ENCODE peak calls at places on chromosome 14, in nine cellular contexts. C is transverse colon, M is thoracic aorta, F is upper lobe of right lung, S is IMR-90, I is tibial nerve, T is DND-41, K is Caco-2, L is cardiac muscle cell. V is an unnamed sample.

GRCh38 chr14:103547941-103548462 is 14.5 kb downstream of the BAG5 start:
- DNase-seq in C (no peak), M (no peak), F (no peak), S (no peak), I (no peak), T (no peak), K (no peak), L (no peak), V (no peak)

GRCh38 chr14:88128811-88129210 is 123.9 kb downstream of the GPR65 start:
- DNase-seq in C (peak; percentile 14), M (no peak), F (no peak), S (no peak), I (no peak), T (no peak), K (no peak), L (no peak), V (no peak)

GRCh38 chr14:71163842-71164500 is 256.7 kb downstream of the PCNX1 start:
- DNase-seq in C (no peak), M (no peak), F (no peak), S (no peak), I (no peak), T (no peak), K (no peak), L (no peak), V (no peak)

GRCh38 chr14:103522649-103523582 is at the start of gene CKB:
- DNase-seq in C (peak; percentile 83), M (no peak), F (peak; percentile 86), S (peak; percentile 45), I (no peak), T (no peak), K (peak; percentile 69), L (peak; percentile 88), V (no peak)

GRCh38 chr14:67951529-67952120 is 132.0 kb downstream of the RAD51B start:
- DNase-seq in C (no peak), M (no peak), F (no peak), S (peak; percentile 52), I (no peak), T (no peak), K (no peak), L (no peak), V (no peak)

GRCh38 chr14:55711171-55711811 is 131.3 kb downstream of the KTN1 start:
- DNase-seq in C (no peak), M (no peak), F (no peak), S (peak; percentile 61), I (no peak), T (no peak), K (no peak), L (no peak), V (no peak)

GRCh38 chr14:56195219-56195618 is 77.0 kb downstream of the PELI2 start:
- DNase-seq in C (no peak), M (no peak), F (no peak), S (no peak), I (no peak), T (peak; percentile 85), K (no peak), L (no peak), V (no peak)

GRCh38 chr14:68255697-68256178 is 436.2 kb downstream of the RAD51B start:
- DNase-seq in C (no peak), M (no peak), F (no peak), S (peak; percentile 93), I (no peak), T (no peak), K (no peak), L (no peak), V (peak; percentile 94)

GRCh38 chr14:105843444-105844046 is 317.2 kb downstream of the TMEM121 start:
- DNase-seq in C (no peak), M (no peak), F (peak; percentile 59), S (no peak), I (no peak), T (peak; percentile 1), K (peak; percentile 24), L (no peak), V (no peak)

GRCh38 chr14:55803506-55804197 is 223.6 kb downstream of the KTN1 start:
- DNase-seq in C (no peak), M (no peak), F (no peak), S (no peak), I (no peak), T (no peak), K (no peak), L (no peak), V (no peak)

GRCh38 chr14:68359862-68360552 is 432.9 kb downstream of the ZFP36L1 start:
- DNase-seq in C (peak; percentile 84), M (no peak), F (peak; percentile 86), S (no peak), I (peak; percentile 45), T (no peak), K (peak; percentile 87), L (peak; percentile 11), V (peak; percentile 37)

GRCh38 chr14:90273532-90273931 is 17.2 kb downstream of the PSMC1 start:
- DNase-seq in C (no peak), M (no peak), F (no peak), S (no peak), I (no peak), T (no peak), K (no peak), L (no peak), V (no peak)

GRCh38 chr14:101464310-101464983 is 96.8 kb upstream of the DIO3 start:
- DNase-seq in C (no peak), M (no peak), F (no peak), S (no peak), I (no peak), T (no peak), K (no peak), L (no peak), V (no peak)

DNA sequence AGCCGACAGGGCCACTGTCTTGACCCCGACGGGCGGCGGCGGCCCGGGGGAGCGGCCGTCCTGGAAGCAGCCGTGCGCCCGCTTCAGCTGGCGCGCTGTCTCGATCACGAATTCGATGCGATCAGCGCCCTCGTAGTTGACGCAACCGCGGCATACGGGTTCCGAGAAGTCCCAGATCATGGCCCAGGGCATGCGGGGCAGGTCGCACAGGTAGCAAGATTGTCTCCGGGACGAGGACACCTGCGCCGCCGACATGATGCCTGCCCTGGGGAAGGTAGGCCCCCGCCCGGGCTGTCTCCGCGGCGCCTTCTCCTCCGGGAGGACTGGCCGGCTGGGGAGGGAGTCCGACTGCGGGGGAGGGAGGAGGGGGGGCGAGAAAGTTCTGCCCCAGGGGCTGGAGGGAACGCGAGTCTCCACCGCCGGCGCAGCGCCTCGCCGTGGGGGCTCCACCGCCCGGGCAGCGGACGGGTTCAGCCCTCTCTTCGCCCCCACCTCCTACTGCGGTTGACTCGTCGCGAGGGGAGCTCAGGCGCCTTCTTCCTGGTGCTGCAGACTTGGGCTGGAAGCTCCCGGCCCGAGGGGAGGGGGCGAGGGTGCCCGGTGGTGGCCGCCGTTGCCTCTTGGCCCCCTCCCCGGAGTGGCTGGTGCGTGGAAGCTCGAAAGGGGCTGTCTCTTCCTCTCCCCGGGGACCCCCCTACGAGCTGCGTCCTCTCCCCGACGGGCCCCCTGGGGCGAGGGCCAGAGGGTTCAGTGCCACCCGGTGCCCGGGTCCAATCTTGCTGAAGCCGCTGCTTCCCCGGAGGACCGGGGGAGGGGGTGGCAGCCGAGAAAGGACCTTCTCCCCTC is 747 bp downstream of the IRF2BPL start:
- DNase-seq in C (peak; percentile 75), M (no peak), F (peak; percentile 92), S (peak; percentile 81), I (no peak), T (peak; percentile 75), K (peak; percentile 71), L (peak; percentile 66), V (peak; percentile 70)
- TF ChIP-seq CTCF in C (no peak), M (no peak), F (no peak), S (peak; percentile 34), I (no peak), T (peak; percentile 46), K (peak; percentile 25), L (no peak), V (peak; percentile 28)

GRCh38 chr14:100160534-100160916 is 1.1 kb upstream of the DEGS2 start:
- DNase-seq in C (no peak), M (no peak), F (no peak), S (no peak), I (no peak), T (no peak), K (no peak), L (no peak), V (no peak)

GRCh38 chr14:100159107-100159864 is at the start of gene DEGS2:
- DNase-seq in C (peak; percentile 79), M (no peak), F (peak; percentile 85), S (no peak), I (no peak), T (no peak), K (no peak), L (peak; percentile 54), V (no peak)

GRCh38 chr14:100156776-100157175 is 2.7 kb downstream of the DEGS2 start:
- DNase-seq in C (no peak), M (no peak), F (no peak), S (no peak), I (no peak), T (no peak), K (no peak), L (no peak), V (no peak)

GRCh38 chr14:100159865-100160533 is 554 bp upstream of the DEGS2 start:
- DNase-seq in C (no peak), M (no peak), F (no peak), S (no peak), I (no peak), T (no peak), K (no peak), L (no peak), V (no peak)

DNA sequence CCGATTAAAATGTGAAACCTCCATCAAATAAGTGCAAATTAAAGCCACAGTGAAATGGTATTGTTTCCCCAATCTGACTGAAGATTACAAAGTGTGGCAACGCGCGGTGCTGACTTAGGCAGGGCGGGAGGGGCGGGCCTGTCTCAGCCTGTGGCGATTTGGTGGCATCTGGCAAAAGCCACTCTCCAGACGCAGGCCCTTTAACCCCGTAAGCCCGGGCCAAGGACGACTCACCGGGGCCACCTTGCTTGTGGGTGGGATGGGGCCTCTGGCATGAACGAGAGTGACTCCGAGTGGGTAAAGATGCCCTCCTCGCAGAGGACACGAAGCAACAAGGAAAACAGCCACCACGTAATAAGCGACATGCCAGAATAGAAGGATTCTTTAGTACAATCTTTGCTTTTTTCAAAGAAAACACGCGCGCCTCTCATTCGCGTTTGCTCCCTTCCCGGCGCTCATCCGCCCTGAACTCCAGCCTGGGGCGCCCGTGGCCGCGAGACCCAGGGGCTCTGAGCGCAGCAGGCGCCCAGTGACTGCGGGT is 809 bp downstream of the DEGS2 start:
- DNase-seq in C (no peak), M (no peak), F (no peak), S (no peak), I (no peak), T (no peak), K (no peak), L (no peak), V (no peak)
- H3K4me3 ChIP-seq in C (peak overlapping the region; percentile 40), M (peak overlapping the region; percentile 52), F (peak overlapping the region; percentile 46), S (no peak overlapping the region), I (peak overlapping the region; percentile 42), T (no peak overlapping the region), K (peak overlapping the region; percentile 56), L (no peak overlapping the region), V (no peak overlapping the region)

GRCh38 chr14:73209943-73210342 is 27.4 kb upstream of the PAPLN start:
- DNase-seq in C (no peak), M (no peak), F (no peak), S (peak; percentile 67), I (no peak), T (no peak), K (no peak), L (no peak), V (no peak)
- H3K36me3 ChIP-seq in C (peaks cover 57% of the 10 kb centered on the region), M (peaks cover 25% of the 10 kb centered on the region), F (peaks cover 86% of the 10 kb centered on the region), S (peaks cover 42% of the 10 kb centered on the region), I (peaks cover 9% of the 10 kb centered on the region), T (peaks cover 72% of the 10 kb centered on the region), K (no peaks in the 10 kb centered on the region), L (peaks cover 50% of the 10 kb centered on the region), V (peaks cover 15% of the 10 kb centered on the region)

GRCh38 chr14:49218436-49219092 is 367.6 kb downstream of the RPS29 start:
- DNase-seq in C (no peak), M (no peak), F (no peak), S (no peak), I (no peak), T (no peak), K (no peak), L (no peak), V (no peak)

GRCh38 chr14:49220492-49220891 is 365.7 kb downstream of the RPS29 start:
- DNase-seq in C (no peak), M (no peak), F (no peak), S (no peak), I (no peak), T (no peak), K (no peak), L (no peak), V (no peak)
- TF ChIP-seq CTCF in C (no peak), M (no peak), F (no peak), S (no peak), I (no peak), T (no peak), K (no peak), L (no peak), V (no peak)

V was measured in PC-9.